ENCODE peak calls at places on chromosomes 5 and 9, in nine cellular contexts. L is suprapubic skin, T is transverse colon, Q is SK-N-SH, J is H1, V is stomach, H is A549, I is tibial nerve, Z is HepG2. F is an unnamed sample.

GRCh38 chr9:111029260-111029659 is 9.0 kb downstream of the LPAR1 start:
- DNase-seq in L (no peak), T (no peak), Q (no peak), J (no peak), V (no peak), H (no peak), I (no peak), Z (no peak), F (no peak)

GRCh38 chr5:125870271-125870670 is 552.9 kb upstream of the GRAMD2B start:
- DNase-seq in L (no peak), T (no peak), Q (peak), J (no peak), V (no peak), H (no peak), I (no peak), Z (no peak), F (no peak)

GRCh38 chr9:136361757-136362449 is 1.6 kb downstream of the DNLZ start:
- DNase-seq in L (no peak), T (no peak), Q (no peak), J (no peak), V (no peak), H (no peak), I (peak), Z (no peak), F (no peak)

GRCh38 chr5:135359374-135360165 is 39.5 kb downstream of the MACROH2A1 start:
- DNase-seq in L (peak), T (no peak), Q (no peak), J (no peak), V (no peak), H (no peak), I (no peak), Z (no peak), F (no peak)

GRCh38 chr9:127520941-127521918 is 69.9 kb downstream of the LRSAM1 start:
- DNase-seq in L (no peak), T (no peak), Q (no peak), J (no peak), V (no peak), H (no peak), I (no peak), Z (no peak), F (peak)

GRCh38 chr5:32355694-32356093 is 43.0 kb upstream of the MTMR12 start:
- DNase-seq in L (no peak), T (no peak), Q (no peak), J (no peak), V (no peak), H (no peak), I (no peak), Z (no peak), F (no peak)

GRCh38 chr5:92444888-92445287 is 1061.8 kb upstream of the ARRDC3 start:
- DNase-seq in L (no peak), T (no peak), Q (no peak), J (no peak), V (no peak), H (no peak), I (no peak), Z (no peak), F (no peak)

GRCh38 chr5:39194466-39195136 is 24.8 kb downstream of the FYB1 start:
- DNase-seq in L (no peak), T (no peak), Q (no peak), J (no peak), V (no peak), H (peak), I (no peak), Z (peak), F (no peak)

GRCh38 chr5:112846556-112846955 is 14.5 kb upstream of the SRP19 start:
- DNase-seq in L (no peak), T (no peak), Q (no peak), J (no peak), V (no peak), H (no peak), I (no peak), Z (no peak), F (no peak)

GRCh38 chr9:135230386-135230765 is 142.9 kb downstream of the OLFM1 start:
- DNase-seq in L (peak), T (no peak), Q (no peak), J (no peak), V (no peak), H (no peak), I (no peak), Z (no peak), F (no peak)

GRCh38 chr5:11912-12311 is 80.1 kb upstream of the PLEKHG4B start:
- DNase-seq in L (no peak), T (no peak), Q (no peak), J (no peak), V (no peak), H (no peak), I (no peak), Z (no peak), F (no peak)

GRCh38 chr5:149397530-149397929 is 18.4 kb upstream of the IL17B start:
- DNase-seq in L (no peak), T (no peak), Q (no peak), J (no peak), V (no peak), H (no peak), I (no peak), Z (no peak), F (peak)

GRCh38 chr9:121774715-121775613 is 123.5 kb downstream of the DAB2IP start:
- DNase-seq in L (peak), T (no peak), Q (no peak), J (no peak), V (no peak), H (no peak), I (no peak), Z (no peak), F (peak)

GRCh38 chr5:174462128-174462527 is 262.3 kb upstream of the MSX2 start:
- DNase-seq in L (no peak), T (no peak), Q (no peak), J (no peak), V (no peak), H (no peak), I (no peak), Z (no peak), F (no peak)

GRCh38 chr5:7802855-7803254 is 48.1 kb downstream of the CFAP90 start:
- DNase-seq in L (no peak), T (no peak), Q (no peak), J (no peak), V (no peak), H (no peak), I (no peak), Z (no peak), F (no peak)

GRCh38 chr9:114174876-114175771 is 19.8 kb downstream of the COL27A1 start:
- DNase-seq in L (no peak), T (peak), Q (peak), J (no peak), V (no peak), H (no peak), I (no peak), Z (peak), F (no peak)

GRCh38 chr5:130759061-130759460 is 406.0 kb downstream of the HINT1 start:
- DNase-seq in L (no peak), T (no peak), Q (no peak), J (no peak), V (no peak), H (no peak), I (no peak), Z (no peak), F (no peak)

GRCh38 chr5:78895616-78896015 is 89.5 kb downstream of the ARSB start:
- DNase-seq in L (no peak), T (no peak), Q (no peak), J (no peak), V (no peak), H (no peak), I (no peak), Z (no peak), F (no peak)

GRCh38 chr9:18707078-18707477 is 233.1 kb downstream of the ADAMTSL1 start:
- DNase-seq in L (no peak), T (no peak), Q (peak), J (no peak), V (no peak), H (no peak), I (peak), Z (peak), F (no peak)

GRCh38 chr5:43296835-43297234 is 16.4 kb downstream of the HMGCS1 start:
- DNase-seq in L (no peak), T (no peak), Q (no peak), J (no peak), V (no peak), H (no peak), I (no peak), Z (no peak), F (no peak)

GRCh38 chr9:95047452-95048224 is 269.9 kb downstream of the FANCC start:
- DNase-seq in L (no peak), T (no peak), Q (no peak), J (no peak), V (no peak), H (no peak), I (no peak), Z (no peak), F (no peak)

GRCh38 chr5:111583761-111584203 is 71.4 kb upstream of the STARD4 start:
- DNase-seq in L (no peak), T (no peak), Q (no peak), J (no peak), V (no peak), H (no peak), I (no peak), Z (no peak), F (no peak)

GRCh38 chr5:130141689-130142320 is 237.5 kb downstream of the CHSY3 start:
- DNase-seq in L (no peak), T (peak), Q (peak), J (peak), V (no peak), H (peak), I (no peak), Z (no peak), F (no peak)

GRCh38 chr5:64682608-64683007 is 7.7 kb upstream of the SHISAL2B start:
- DNase-seq in L (no peak), T (no peak), Q (no peak), J (no peak), V (no peak), H (no peak), I (no peak), Z (peak), F (no peak)

GRCh38 chr5:133398646-133399081 is 213.7 kb downstream of the FSTL4 start:
- DNase-seq in L (no peak), T (no peak), Q (no peak), J (no peak), V (no peak), H (no peak), I (no peak), Z (no peak), F (no peak)

GRCh38 chr5:133396187-133396621 is 216.1 kb downstream of the FSTL4 start:
- DNase-seq in L (no peak), T (no peak), Q (no peak), J (no peak), V (no peak), H (no peak), I (no peak), Z (no peak), F (no peak)

GRCh38 chr5:133397432-133397831 is 214.9 kb downstream of the FSTL4 start:
- DNase-seq in L (no peak), T (no peak), Q (no peak), J (no peak), V (no peak), H (no peak), I (no peak), Z (no peak), F (no peak)

GRCh38 chr5:133397986-133398645 is 214.2 kb downstream of the FSTL4 start:
- DNase-seq in L (no peak), T (no peak), Q (no peak), J (no peak), V (no peak), H (no peak), I (no peak), Z (no peak), F (no peak)

DNA sequence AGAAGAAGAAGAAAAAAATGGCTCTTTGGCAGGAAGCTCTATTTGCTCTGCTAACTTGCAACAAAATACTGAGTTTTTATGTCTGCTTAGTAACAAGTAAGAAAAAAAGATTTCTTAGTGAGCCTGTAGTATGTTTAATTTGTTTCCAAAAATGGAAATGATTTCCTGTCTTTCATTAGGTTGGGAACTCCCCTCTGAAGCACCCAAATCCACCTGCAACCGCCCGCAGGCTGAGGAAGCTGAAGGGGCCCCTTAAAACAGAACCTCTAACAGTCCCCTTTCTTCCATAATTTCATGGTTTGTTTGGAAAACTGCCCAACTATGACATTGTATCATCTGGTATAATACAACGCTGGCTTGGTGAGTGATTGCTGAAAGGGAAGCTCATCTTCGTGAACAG is 215.6 kb downstream of the FSTL4 start:
- DNase-seq in L (no peak), T (no peak), Q (no peak), J (no peak), V (no peak), H (no peak), I (no peak), Z (no peak), F (no peak)
- TF ChIP-seq EP300 in L (no peak), T (no peak), Q (no peak), J (no peak), V (no peak), H (no peak), I (no peak), Z (no peak), F (no peak)

DNA sequence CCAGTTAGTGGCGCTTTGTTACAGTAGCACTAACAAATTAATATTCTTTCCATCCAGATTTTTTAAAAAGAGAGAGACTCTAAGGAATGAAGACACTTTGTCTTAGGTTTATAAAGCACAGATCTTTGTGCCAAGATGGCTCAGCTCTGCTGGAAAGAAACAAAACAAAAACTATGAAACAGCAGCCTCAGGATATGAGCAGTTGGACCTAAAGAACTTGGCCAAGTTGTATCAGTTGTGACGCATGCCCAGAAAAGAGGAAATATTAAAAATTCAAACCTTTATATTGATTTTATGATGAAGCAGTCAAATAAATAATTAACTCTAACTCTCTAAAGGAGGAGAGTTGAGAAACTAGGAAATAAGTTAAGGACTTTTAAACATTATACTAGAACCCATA is 427.2 kb downstream of the SPOCK1 start:
- DNase-seq in L (no peak), T (no peak), Q (no peak), J (no peak), V (no peak), H (no peak), I (no peak), Z (no peak), F (no peak)
- TF ChIP-seq EP300 in L (no peak), T (no peak), Q (no peak), J (no peak), V (no peak), H (no peak), I (no peak), Z (no peak), F (no peak)

GRCh38 chr9:4262735-4263141 is 37.1 kb downstream of the GLIS3 start:
- DNase-seq in L (no peak), T (no peak), Q (no peak), J (no peak), V (no peak), H (peak), I (no peak), Z (peak), F (no peak)
- TF ChIP-seq EP300 in L (no peak), T (no peak), Q (no peak), J (no peak), V (no peak), H (no peak), I (no peak), Z (no peak), F (no peak)

GRCh38 chr9:14309403-14309802 is 4.5 kb downstream of the NFIB start:
- DNase-seq in L (no peak), T (no peak), Q (peak), J (no peak), V (no peak), H (no peak), I (no peak), Z (no peak), F (no peak)
- TF ChIP-seq EP300 in L (no peak), T (no peak), Q (peak), J (no peak), V (no peak), H (no peak), I (no peak), Z (no peak), F (no peak)

DNA sequence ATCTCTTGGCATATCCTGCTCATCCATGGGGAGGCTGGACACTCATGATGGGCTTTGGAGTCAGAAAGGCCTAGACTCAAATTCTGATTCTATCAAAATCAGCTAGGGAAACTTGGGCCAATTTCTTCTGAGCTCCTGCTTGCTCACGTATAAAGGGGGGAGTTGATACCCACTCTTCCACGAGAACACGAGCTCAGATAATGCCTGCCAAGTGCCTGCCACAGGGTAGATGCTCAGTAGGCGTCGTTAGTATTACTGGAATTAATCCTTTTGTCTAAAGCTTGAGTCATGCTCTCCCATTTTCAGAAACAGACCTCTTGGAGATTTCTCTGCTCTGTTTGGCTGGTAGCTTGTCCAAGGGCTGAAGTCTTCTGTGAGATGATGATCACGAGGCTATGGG is 238.3 kb upstream of the MVB12B start:
- DNase-seq in L (no peak), T (no peak), Q (no peak), J (no peak), V (no peak), H (no peak), I (no peak), Z (no peak), F (no peak)
- TF ChIP-seq EP300 in L (no peak), T (no peak), Q (no peak), J (no peak), V (no peak), H (no peak), I (no peak), Z (no peak), F (no peak)

DNA sequence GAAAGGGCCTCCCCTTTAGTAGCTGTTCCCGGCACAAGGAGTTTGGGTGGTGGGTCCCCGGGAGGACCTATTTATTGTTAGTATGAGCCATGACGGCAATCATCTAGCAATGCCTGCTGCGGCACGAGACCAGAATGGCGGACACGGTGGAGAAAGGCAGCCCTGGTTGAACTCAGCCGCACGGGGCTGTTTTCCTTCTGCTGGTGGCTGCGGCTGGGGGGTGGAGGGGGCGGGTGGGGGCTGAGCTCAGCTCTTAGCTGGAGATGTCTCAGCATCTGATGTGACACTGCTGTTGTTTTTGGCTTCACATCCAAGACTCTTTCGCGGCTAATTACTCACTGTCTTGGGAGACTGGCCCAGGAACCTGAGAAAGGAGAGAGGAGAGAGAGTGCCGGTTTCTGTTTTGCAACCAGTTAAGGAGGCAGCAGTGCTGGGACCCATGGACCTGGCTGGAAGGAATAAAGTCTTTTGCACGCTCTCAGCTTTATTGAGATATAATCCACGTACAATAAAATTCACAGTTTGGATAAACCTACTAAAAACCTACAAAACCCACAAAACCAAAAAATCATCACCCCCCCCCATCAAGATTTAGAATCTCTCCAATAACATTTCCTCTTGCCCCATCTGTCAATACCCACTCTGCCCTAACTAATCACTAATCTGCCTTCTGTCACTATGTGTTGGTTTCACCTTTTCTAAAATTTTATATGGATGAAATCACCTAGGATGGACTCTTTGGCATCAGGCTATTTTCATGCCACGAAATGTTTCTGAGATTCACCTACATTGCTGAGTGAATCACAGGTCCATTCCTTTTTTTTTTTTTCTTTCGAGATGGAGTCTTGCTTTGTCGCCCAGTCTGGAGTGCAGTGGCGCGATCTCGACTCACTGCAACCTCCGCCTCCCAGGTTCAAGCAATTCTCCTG is 81.8 kb upstream of the NEURL1B start:
- DNase-seq in L (no peak), T (peak), Q (no peak), J (no peak), V (peak), H (no peak), I (peak), Z (no peak), F (peak)
- TF ChIP-seq EP300 in L (no peak), T (no peak), Q (no peak), J (no peak), V (no peak), H (no peak), I (peak), Z (no peak), F (no peak)

GRCh38 chr5:159844267-159844666 is 72.0 kb upstream of the ADRA1B start:
- DNase-seq in L (no peak), T (no peak), Q (no peak), J (no peak), V (no peak), H (no peak), I (no peak), Z (no peak), F (no peak)

GRCh38 chr5:159850192-159850573 is 66.1 kb upstream of the ADRA1B start:
- DNase-seq in L (no peak), T (peak), Q (no peak), J (no peak), V (no peak), H (no peak), I (peak), Z (no peak), F (no peak)

GRCh38 chr5:159849437-159850191 is 66.7 kb upstream of the ADRA1B start:
- DNase-seq in L (no peak), T (no peak), Q (no peak), J (no peak), V (no peak), H (no peak), I (no peak), Z (no peak), F (no peak)

GRCh38 chr5:159844725-159845124 is 71.6 kb upstream of the ADRA1B start:
- DNase-seq in L (no peak), T (no peak), Q (no peak), J (no peak), V (no peak), H (no peak), I (no peak), Z (no peak), F (no peak)
- TF ChIP-seq EP300 in L (no peak), T (no peak), Q (no peak), J (no peak), V (no peak), H (no peak), I (no peak), Z (no peak), F (no peak)

DNA sequence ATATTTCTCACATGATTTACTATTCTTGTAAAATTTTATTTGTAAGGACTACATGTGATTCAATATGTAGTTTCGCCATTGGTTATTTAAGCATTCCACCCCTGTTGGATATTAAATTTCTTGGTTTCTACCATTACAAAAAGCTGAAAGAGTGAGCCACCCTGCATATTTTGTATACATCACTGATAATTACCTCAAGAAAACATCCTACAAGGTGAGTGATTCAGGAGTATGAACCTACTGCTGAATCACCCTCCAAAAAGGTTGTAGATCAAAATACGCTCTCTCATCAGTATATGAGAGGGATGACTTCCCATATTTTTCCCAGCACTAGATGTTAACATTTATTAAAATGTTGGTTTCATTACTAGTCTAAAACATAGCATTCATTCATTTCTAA is 454.3 kb upstream of the WWC1 start:
- DNase-seq in L (no peak), T (no peak), Q (no peak), J (no peak), V (no peak), H (no peak), I (no peak), Z (no peak), F (no peak)
- TF ChIP-seq EP300 in L (no peak), T (no peak), Q (no peak), J (no peak), V (no peak), H (no peak), I (no peak), Z (no peak), F (no peak)

GRCh38 chr5:97094579-97095317 is 47.7 kb downstream of the LIX1 start:
- DNase-seq in L (no peak), T (no peak), Q (no peak), J (no peak), V (no peak), H (no peak), I (no peak), Z (no peak), F (no peak)
- TF ChIP-seq EP300 in L (no peak), T (no peak), Q (no peak), J (no peak), V (no peak), H (no peak), I (no peak), Z (no peak), F (no peak)

F was measured in ovary.